ENCODE peak calls at places on chromosomes 4 and X, in ten cellular contexts. One of them, this sample, is unnamed. For H3K4me1, the result is how much of the 10 kb centered on the place peaks cover.

GRCh38 chr4:7194251-7195137 is 2.2 kb downstream of the SORCS2 start:
- DNase-seq in aorta: peak
- DNase-seq in CD4-positive, CD25-positive, alpha-beta regulatory T cell: no peak
- DNase-seq in lower lobe of right lung: peak
- DNase-seq in spleen: peak
- DNase-seq in CD8-positive, alpha-beta memory T cell: no peak
- DNase-seq in gastrocnemius medialis: no peak
- DNase-seq in GM23248: peak
- DNase-seq in osteoblast: peak
- DNase-seq in pancreas: no peak
- DNase-seq in this sample: no peak

GRCh38 chrX:107290019-107290418 is 83.6 kb downstream of the DNAAF6 start:
- DNase-seq in aorta: no peak
- DNase-seq in CD4-positive, CD25-positive, alpha-beta regulatory T cell: no peak
- DNase-seq in lower lobe of right lung: no peak
- DNase-seq in spleen: no peak
- DNase-seq in CD8-positive, alpha-beta memory T cell: no peak
- DNase-seq in gastrocnemius medialis: no peak
- DNase-seq in GM23248: no peak
- DNase-seq in osteoblast: no peak
- DNase-seq in pancreas: no peak
- DNase-seq in this sample: no peak

GRCh38 chrX:10350991-10351390 is 194.2 kb downstream of the CLCN4 start:
- DNase-seq in aorta: no peak
- DNase-seq in CD4-positive, CD25-positive, alpha-beta regulatory T cell: no peak
- DNase-seq in lower lobe of right lung: no peak
- DNase-seq in spleen: no peak
- DNase-seq in CD8-positive, alpha-beta memory T cell: no peak
- DNase-seq in gastrocnemius medialis: no peak
- DNase-seq in GM23248: peak
- DNase-seq in osteoblast: peak
- DNase-seq in pancreas: no peak
- DNase-seq in this sample: no peak

GRCh38 chrX:130013661-130014060 is 31.2 kb downstream of the BCORL1 start:
- DNase-seq in aorta: no peak
- DNase-seq in CD4-positive, CD25-positive, alpha-beta regulatory T cell: no peak
- DNase-seq in lower lobe of right lung: no peak
- DNase-seq in spleen: peak
- DNase-seq in CD8-positive, alpha-beta memory T cell: no peak
- DNase-seq in gastrocnemius medialis: no peak
- DNase-seq in GM23248: no peak
- DNase-seq in osteoblast: no peak
- DNase-seq in pancreas: no peak
- DNase-seq in this sample: no peak

GRCh38 chr4:121712001-121712655 is 15.3 kb upstream of the ANXA5 start:
- DNase-seq in aorta: no peak
- DNase-seq in CD4-positive, CD25-positive, alpha-beta regulatory T cell: no peak
- DNase-seq in lower lobe of right lung: no peak
- DNase-seq in spleen: no peak
- DNase-seq in CD8-positive, alpha-beta memory T cell: no peak
- DNase-seq in gastrocnemius medialis: no peak
- DNase-seq in GM23248: peak
- DNase-seq in osteoblast: no peak
- DNase-seq in pancreas: no peak
- DNase-seq in this sample: no peak

GRCh38 chr4:74056114-74056857 is 17.8 kb upstream of the CXCL3 start:
- DNase-seq in aorta: no peak
- DNase-seq in CD4-positive, CD25-positive, alpha-beta regulatory T cell: no peak
- DNase-seq in lower lobe of right lung: no peak
- DNase-seq in spleen: no peak
- DNase-seq in CD8-positive, alpha-beta memory T cell: no peak
- DNase-seq in gastrocnemius medialis: no peak
- DNase-seq in GM23248: peak
- DNase-seq in osteoblast: no peak
- DNase-seq in pancreas: no peak
- DNase-seq in this sample: no peak

GRCh38 chr4:143296397-143297067 is 40.1 kb upstream of the GAB1 start:
- DNase-seq in aorta: no peak
- DNase-seq in CD4-positive, CD25-positive, alpha-beta regulatory T cell: no peak
- DNase-seq in lower lobe of right lung: no peak
- DNase-seq in spleen: no peak
- DNase-seq in CD8-positive, alpha-beta memory T cell: no peak
- DNase-seq in gastrocnemius medialis: no peak
- DNase-seq in GM23248: no peak
- DNase-seq in osteoblast: no peak
- DNase-seq in pancreas: no peak
- DNase-seq in this sample: no peak

GRCh38 chr4:162727232-162727631 is 439.5 kb downstream of the NAF1 start:
- DNase-seq in aorta: no peak
- DNase-seq in CD4-positive, CD25-positive, alpha-beta regulatory T cell: no peak
- DNase-seq in lower lobe of right lung: no peak
- DNase-seq in spleen: no peak
- DNase-seq in CD8-positive, alpha-beta memory T cell: no peak
- DNase-seq in gastrocnemius medialis: no peak
- DNase-seq in GM23248: no peak
- DNase-seq in osteoblast: no peak
- DNase-seq in pancreas: no peak
- DNase-seq in this sample: no peak

GRCh38 chrX:39848900-39849299 is 248.9 kb downstream of the BCOR start:
- DNase-seq in aorta: no peak
- DNase-seq in CD4-positive, CD25-positive, alpha-beta regulatory T cell: no peak
- DNase-seq in lower lobe of right lung: no peak
- DNase-seq in spleen: no peak
- DNase-seq in CD8-positive, alpha-beta memory T cell: no peak
- DNase-seq in gastrocnemius medialis: no peak
- DNase-seq in GM23248: peak
- DNase-seq in osteoblast: no peak
- DNase-seq in pancreas: no peak
- DNase-seq in this sample: no peak

GRCh38 chr4:4849524-4850193 is 9.8 kb upstream of the MSX1 start:
- DNase-seq in aorta: no peak
- DNase-seq in CD4-positive, CD25-positive, alpha-beta regulatory T cell: no peak
- DNase-seq in lower lobe of right lung: no peak
- DNase-seq in spleen: peak
- DNase-seq in CD8-positive, alpha-beta memory T cell: no peak
- DNase-seq in gastrocnemius medialis: no peak
- DNase-seq in GM23248: no peak
- DNase-seq in osteoblast: peak
- DNase-seq in pancreas: no peak
- DNase-seq in this sample: no peak

GRCh38 chrX:30779453-30780030 is 109.5 kb downstream of the TAB3 start:
- DNase-seq in aorta: no peak
- DNase-seq in CD4-positive, CD25-positive, alpha-beta regulatory T cell: no peak
- DNase-seq in lower lobe of right lung: no peak
- DNase-seq in spleen: no peak
- DNase-seq in CD8-positive, alpha-beta memory T cell: no peak
- DNase-seq in gastrocnemius medialis: no peak
- DNase-seq in GM23248: no peak
- DNase-seq in osteoblast: no peak
- DNase-seq in pancreas: no peak
- DNase-seq in this sample: no peak

GRCh38 chrX:40474205-40474626 is 106.6 kb upstream of the ATP6AP2 start:
- DNase-seq in aorta: no peak
- DNase-seq in CD4-positive, CD25-positive, alpha-beta regulatory T cell: no peak
- DNase-seq in lower lobe of right lung: peak
- DNase-seq in spleen: no peak
- DNase-seq in CD8-positive, alpha-beta memory T cell: no peak
- DNase-seq in gastrocnemius medialis: no peak
- DNase-seq in GM23248: peak
- DNase-seq in osteoblast: no peak
- DNase-seq in pancreas: peak
- DNase-seq in this sample: no peak

GRCh38 chr4:39559641-39560040 is 32.4 kb upstream of the UGDH start:
- DNase-seq in aorta: no peak
- DNase-seq in CD4-positive, CD25-positive, alpha-beta regulatory T cell: no peak
- DNase-seq in lower lobe of right lung: no peak
- DNase-seq in spleen: no peak
- DNase-seq in CD8-positive, alpha-beta memory T cell: no peak
- DNase-seq in gastrocnemius medialis: no peak
- DNase-seq in GM23248: peak
- DNase-seq in osteoblast: no peak
- DNase-seq in pancreas: no peak
- DNase-seq in this sample: peak

GRCh38 chr4:88605744-88606143 is 13.5 kb downstream of the HERC3 start:
- DNase-seq in aorta: no peak
- DNase-seq in CD4-positive, CD25-positive, alpha-beta regulatory T cell: no peak
- DNase-seq in lower lobe of right lung: no peak
- DNase-seq in spleen: no peak
- DNase-seq in CD8-positive, alpha-beta memory T cell: no peak
- DNase-seq in gastrocnemius medialis: no peak
- DNase-seq in GM23248: no peak
- DNase-seq in osteoblast: no peak
- DNase-seq in pancreas: no peak
- DNase-seq in this sample: peak

GRCh38 chrX:134542485-134542884 is 82.5 kb downstream of the HPRT1 start:
- DNase-seq in aorta: no peak
- DNase-seq in CD4-positive, CD25-positive, alpha-beta regulatory T cell: no peak
- DNase-seq in lower lobe of right lung: no peak
- DNase-seq in spleen: no peak
- DNase-seq in CD8-positive, alpha-beta memory T cell: no peak
- DNase-seq in gastrocnemius medialis: no peak
- DNase-seq in GM23248: peak
- DNase-seq in osteoblast: peak
- DNase-seq in pancreas: no peak
- DNase-seq in this sample: no peak

GRCh38 chr4:133148690-133149363 is at the start of gene PCDH10:
- DNase-seq in aorta: peak
- DNase-seq in CD4-positive, CD25-positive, alpha-beta regulatory T cell: no peak
- DNase-seq in lower lobe of right lung: peak
- DNase-seq in spleen: peak
- DNase-seq in CD8-positive, alpha-beta memory T cell: no peak
- DNase-seq in gastrocnemius medialis: peak
- DNase-seq in GM23248: peak
- DNase-seq in osteoblast: peak
- DNase-seq in pancreas: peak
- DNase-seq in this sample: peak

DNA sequence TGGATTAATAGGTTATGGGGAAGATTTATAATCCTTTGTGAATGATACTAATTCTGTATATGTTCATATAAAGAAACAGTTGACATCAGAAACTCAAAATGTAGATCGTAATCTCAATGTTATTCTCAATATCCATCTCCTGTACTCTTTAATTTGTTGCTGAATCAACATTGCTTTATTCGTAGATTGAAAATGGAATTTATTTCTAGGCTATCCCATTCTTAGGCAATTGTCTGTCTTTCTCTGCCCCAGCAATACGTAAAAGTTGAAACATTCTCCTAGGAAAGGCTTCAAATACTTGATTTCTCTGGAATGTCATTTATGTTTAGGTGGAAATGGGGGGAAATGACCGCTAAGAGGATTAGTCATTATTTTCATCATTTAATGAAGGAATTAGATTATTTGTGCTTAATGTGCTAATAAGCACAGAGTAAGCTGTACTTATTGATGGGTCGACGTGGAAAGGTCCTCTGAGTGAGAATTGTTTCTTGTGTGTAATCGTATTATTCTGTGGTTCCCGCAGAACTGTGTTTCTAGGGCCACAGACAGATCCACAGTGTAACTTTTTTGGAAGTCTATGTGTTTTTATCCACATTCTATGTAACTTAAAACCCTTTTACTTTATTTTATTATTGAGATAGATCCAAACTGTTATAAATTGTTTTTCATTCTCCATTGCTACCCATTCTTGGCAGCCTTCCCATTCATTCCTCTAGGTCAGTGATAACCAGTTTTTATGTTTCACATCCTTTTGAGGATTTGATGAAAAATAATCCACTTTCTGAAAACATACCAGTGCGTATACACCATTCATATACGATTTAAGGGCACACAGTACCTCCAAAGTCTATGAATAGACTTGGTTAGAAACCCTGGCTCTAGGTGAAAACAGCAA is 262.9 kb downstream of the ARHGAP10 start:
- DNase-seq in aorta: no peak
- DNase-seq in CD4-positive, CD25-positive, alpha-beta regulatory T cell: no peak
- DNase-seq in lower lobe of right lung: no peak
- DNase-seq in spleen: no peak
- DNase-seq in CD8-positive, alpha-beta memory T cell: no peak
- DNase-seq in gastrocnemius medialis: no peak
- DNase-seq in GM23248: no peak
- DNase-seq in osteoblast: peak
- DNase-seq in pancreas: no peak
- DNase-seq in this sample: no peak
- H3K4me1 ChIP-seq in aorta: under half
- H3K4me1 ChIP-seq in CD4-positive, CD25-positive, alpha-beta regulatory T cell: under half
- H3K4me1 ChIP-seq in lower lobe of right lung: under half
- H3K4me1 ChIP-seq in spleen: under half
- H3K4me1 ChIP-seq in CD8-positive, alpha-beta memory T cell: under half
- H3K4me1 ChIP-seq in gastrocnemius medialis: under half
- H3K4me1 ChIP-seq in GM23248: under half
- H3K4me1 ChIP-seq in osteoblast: under half
- H3K4me1 ChIP-seq in pancreas: under half
- H3K4me1 ChIP-seq in this sample: under half

DNA sequence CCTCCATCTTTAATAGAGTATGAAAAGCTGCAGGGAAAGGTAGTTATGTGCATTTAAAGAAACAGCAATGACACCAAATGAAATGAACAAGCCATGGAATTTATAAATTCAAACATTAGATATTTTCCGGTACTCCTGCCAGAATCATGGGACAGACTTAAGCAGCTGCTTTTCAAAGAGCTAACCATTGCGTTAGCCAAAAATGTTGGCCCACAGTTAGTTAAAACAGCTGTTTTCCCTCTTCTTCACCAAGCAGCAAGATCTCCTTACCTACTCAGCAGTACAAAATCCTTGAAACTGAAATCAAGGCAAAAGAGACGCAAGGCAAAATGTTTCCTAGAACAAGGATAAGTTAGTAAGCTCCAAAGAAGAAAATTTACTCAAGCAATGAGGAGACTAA is 64.0 kb downstream of the MANBA start:
- DNase-seq in aorta: no peak
- DNase-seq in CD4-positive, CD25-positive, alpha-beta regulatory T cell: no peak
- DNase-seq in lower lobe of right lung: no peak
- DNase-seq in spleen: no peak
- DNase-seq in CD8-positive, alpha-beta memory T cell: no peak
- DNase-seq in gastrocnemius medialis: no peak
- DNase-seq in GM23248: no peak
- DNase-seq in osteoblast: no peak
- DNase-seq in pancreas: no peak
- DNase-seq in this sample: no peak
- H3K27ac ChIP-seq in aorta: no peak
- H3K27ac ChIP-seq in CD4-positive, CD25-positive, alpha-beta regulatory T cell: no peak
- H3K27ac ChIP-seq in lower lobe of right lung: no peak
- H3K27ac ChIP-seq in spleen: no peak
- H3K27ac ChIP-seq in CD8-positive, alpha-beta memory T cell: no peak
- H3K27ac ChIP-seq in gastrocnemius medialis: no peak
- H3K27ac ChIP-seq in GM23248: no peak
- H3K27ac ChIP-seq in osteoblast: no peak
- H3K27ac ChIP-seq in pancreas: no peak
- H3K27ac ChIP-seq in this sample: no peak

GRCh38 chr4:47526281-47526680 is 41.2 kb downstream of the ATP10D start:
- DNase-seq in aorta: no peak
- DNase-seq in CD4-positive, CD25-positive, alpha-beta regulatory T cell: no peak
- DNase-seq in lower lobe of right lung: no peak
- DNase-seq in spleen: no peak
- DNase-seq in CD8-positive, alpha-beta memory T cell: no peak
- DNase-seq in gastrocnemius medialis: no peak
- DNase-seq in GM23248: peak
- DNase-seq in osteoblast: no peak
- DNase-seq in pancreas: no peak
- DNase-seq in this sample: no peak
- H3K4me1 ChIP-seq in aorta: under half
- H3K4me1 ChIP-seq in CD4-positive, CD25-positive, alpha-beta regulatory T cell: under half
- H3K4me1 ChIP-seq in lower lobe of right lung: under half
- H3K4me1 ChIP-seq in spleen: under half
- H3K4me1 ChIP-seq in CD8-positive, alpha-beta memory T cell: under half
- H3K4me1 ChIP-seq in gastrocnemius medialis: under half
- H3K4me1 ChIP-seq in GM23248: half or more
- H3K4me1 ChIP-seq in osteoblast: under half
- H3K4me1 ChIP-seq in pancreas: under half
- H3K4me1 ChIP-seq in this sample: under half

GRCh38 chr4:179278647-179279046 is 1836.4 kb upstream of the AGA start:
- DNase-seq in aorta: no peak
- DNase-seq in CD4-positive, CD25-positive, alpha-beta regulatory T cell: no peak
- DNase-seq in lower lobe of right lung: no peak
- DNase-seq in spleen: no peak
- DNase-seq in CD8-positive, alpha-beta memory T cell: no peak
- DNase-seq in gastrocnemius medialis: no peak
- DNase-seq in GM23248: no peak
- DNase-seq in osteoblast: no peak
- DNase-seq in pancreas: no peak
- DNase-seq in this sample: no peak
- H3K27ac ChIP-seq in aorta: no peak
- H3K27ac ChIP-seq in CD4-positive, CD25-positive, alpha-beta regulatory T cell: no peak
- H3K27ac ChIP-seq in lower lobe of right lung: no peak
- H3K27ac ChIP-seq in spleen: no peak
- H3K27ac ChIP-seq in CD8-positive, alpha-beta memory T cell: no peak
- H3K27ac ChIP-seq in gastrocnemius medialis: no peak
- H3K27ac ChIP-seq in GM23248: no peak
- H3K27ac ChIP-seq in osteoblast: no peak
- H3K27ac ChIP-seq in pancreas: no peak
- H3K27ac ChIP-seq in this sample: no peak